ENCODE peak calls at places on chromosomes 13 and 19, in nine cellular contexts. One of them, this sample, is unnamed.

GRCh38 chr19:50565984-50566903 is 2.0 kb downstream of the LRRC4B start:
- DNase-seq in K562: no peak
- DNase-seq in Peyer's patch: no peak
- DNase-seq in tibial artery: no peak
- DNase-seq in ascending aorta: no peak
- DNase-seq in CD8-positive, alpha-beta memory T cell: no peak
- DNase-seq in foreskin keratinocyte: no peak
- DNase-seq in BE2C: no peak
- DNase-seq in heart right ventricle: no peak
- DNase-seq in this sample: no peak

GRCh38 chr13:96710166-96710866 is 284.0 kb downstream of the OXGR1 start:
- DNase-seq in K562: no peak
- DNase-seq in Peyer's patch: no peak
- DNase-seq in tibial artery: no peak
- DNase-seq in ascending aorta: no peak
- DNase-seq in CD8-positive, alpha-beta memory T cell: no peak
- DNase-seq in foreskin keratinocyte: no peak
- DNase-seq in BE2C: peak; percentile 42
- DNase-seq in heart right ventricle: no peak
- DNase-seq in this sample: no peak

GRCh38 chr19:4969772-4970531 is 1.0 kb downstream of the KDM4B start:
- DNase-seq in K562: no peak
- DNase-seq in Peyer's patch: no peak
- DNase-seq in tibial artery: no peak
- DNase-seq in ascending aorta: no peak
- DNase-seq in CD8-positive, alpha-beta memory T cell: no peak
- DNase-seq in foreskin keratinocyte: no peak
- DNase-seq in BE2C: no peak
- DNase-seq in heart right ventricle: no peak
- DNase-seq in this sample: no peak

GRCh38 chr13:91347996-91348905 is 764 bp downstream of the MIR17HG start:
- DNase-seq in K562: peak; percentile 99
- DNase-seq in Peyer's patch: peak; percentile 72
- DNase-seq in tibial artery: peak; percentile 68
- DNase-seq in ascending aorta: no peak
- DNase-seq in CD8-positive, alpha-beta memory T cell: peak; percentile 59
- DNase-seq in foreskin keratinocyte: no peak
- DNase-seq in BE2C: peak; percentile 55
- DNase-seq in heart right ventricle: peak; percentile 50
- DNase-seq in this sample: no peak

GRCh38 chr19:1067341-1068103 is 555 bp downstream of the ARHGAP45 start:
- DNase-seq in K562: peak; percentile 48
- DNase-seq in Peyer's patch: no peak
- DNase-seq in tibial artery: no peak
- DNase-seq in ascending aorta: no peak
- DNase-seq in CD8-positive, alpha-beta memory T cell: peak; percentile 74
- DNase-seq in foreskin keratinocyte: no peak
- DNase-seq in BE2C: no peak
- DNase-seq in heart right ventricle: no peak
- DNase-seq in this sample: no peak

GRCh38 chr13:72062566-72062965 is 195.6 kb upstream of the DACH1 start:
- DNase-seq in K562: no peak
- DNase-seq in Peyer's patch: no peak
- DNase-seq in tibial artery: no peak
- DNase-seq in ascending aorta: no peak
- DNase-seq in CD8-positive, alpha-beta memory T cell: no peak
- DNase-seq in foreskin keratinocyte: no peak
- DNase-seq in BE2C: no peak
- DNase-seq in heart right ventricle: peak; percentile 9
- DNase-seq in this sample: no peak

GRCh38 chr13:111977184-111977516 is 89.8 kb upstream of the SOX1 start:
- DNase-seq in K562: no peak
- DNase-seq in Peyer's patch: no peak
- DNase-seq in tibial artery: no peak
- DNase-seq in ascending aorta: no peak
- DNase-seq in CD8-positive, alpha-beta memory T cell: no peak
- DNase-seq in foreskin keratinocyte: no peak
- DNase-seq in BE2C: peak; percentile 58
- DNase-seq in heart right ventricle: no peak
- DNase-seq in this sample: no peak

GRCh38 chr13:113863511-113864302 is at the start of gene GAS6:
- DNase-seq in K562: peak; percentile 65
- DNase-seq in Peyer's patch: peak; percentile 87
- DNase-seq in tibial artery: peak; percentile 86
- DNase-seq in ascending aorta: no peak
- DNase-seq in CD8-positive, alpha-beta memory T cell: no peak
- DNase-seq in foreskin keratinocyte: no peak
- DNase-seq in BE2C: peak; percentile 49
- DNase-seq in heart right ventricle: peak; percentile 83
- DNase-seq in this sample: no peak

GRCh38 chr19:35868172-35868822 is at the start of gene APLP1:
- DNase-seq in K562: peak; percentile 91
- DNase-seq in Peyer's patch: peak; percentile 77
- DNase-seq in tibial artery: peak; percentile 83
- DNase-seq in ascending aorta: no peak
- DNase-seq in CD8-positive, alpha-beta memory T cell: peak; percentile 56
- DNase-seq in foreskin keratinocyte: no peak
- DNase-seq in BE2C: peak; percentile 90
- DNase-seq in heart right ventricle: peak; percentile 81
- DNase-seq in this sample: no peak

GRCh38 chr13:45336025-45336800 is 4.8 kb downstream of the TPT1 start:
- DNase-seq in K562: no peak
- DNase-seq in Peyer's patch: no peak
- DNase-seq in tibial artery: no peak
- DNase-seq in ascending aorta: no peak
- DNase-seq in CD8-positive, alpha-beta memory T cell: no peak
- DNase-seq in foreskin keratinocyte: no peak
- DNase-seq in BE2C: no peak
- DNase-seq in heart right ventricle: no peak
- DNase-seq in this sample: no peak

GRCh38 chr13:45339399-45339798 is 1.6 kb downstream of the TPT1 start:
- DNase-seq in K562: no peak
- DNase-seq in Peyer's patch: no peak
- DNase-seq in tibial artery: no peak
- DNase-seq in ascending aorta: no peak
- DNase-seq in CD8-positive, alpha-beta memory T cell: no peak
- DNase-seq in foreskin keratinocyte: no peak
- DNase-seq in BE2C: no peak
- DNase-seq in heart right ventricle: no peak
- DNase-seq in this sample: no peak

GRCh38 chr13:45337395-45337794 is 3.6 kb downstream of the TPT1 start:
- DNase-seq in K562: no peak
- DNase-seq in Peyer's patch: no peak
- DNase-seq in tibial artery: no peak
- DNase-seq in ascending aorta: no peak
- DNase-seq in CD8-positive, alpha-beta memory T cell: no peak
- DNase-seq in foreskin keratinocyte: no peak
- DNase-seq in BE2C: no peak
- DNase-seq in heart right ventricle: no peak
- DNase-seq in this sample: no peak

GRCh38 chr13:45339867-45340266 is 1.1 kb downstream of the TPT1 start:
- DNase-seq in K562: no peak
- DNase-seq in Peyer's patch: no peak
- DNase-seq in tibial artery: no peak
- DNase-seq in ascending aorta: no peak
- DNase-seq in CD8-positive, alpha-beta memory T cell: no peak
- DNase-seq in foreskin keratinocyte: no peak
- DNase-seq in BE2C: no peak
- DNase-seq in heart right ventricle: no peak
- DNase-seq in this sample: no peak

DNA sequence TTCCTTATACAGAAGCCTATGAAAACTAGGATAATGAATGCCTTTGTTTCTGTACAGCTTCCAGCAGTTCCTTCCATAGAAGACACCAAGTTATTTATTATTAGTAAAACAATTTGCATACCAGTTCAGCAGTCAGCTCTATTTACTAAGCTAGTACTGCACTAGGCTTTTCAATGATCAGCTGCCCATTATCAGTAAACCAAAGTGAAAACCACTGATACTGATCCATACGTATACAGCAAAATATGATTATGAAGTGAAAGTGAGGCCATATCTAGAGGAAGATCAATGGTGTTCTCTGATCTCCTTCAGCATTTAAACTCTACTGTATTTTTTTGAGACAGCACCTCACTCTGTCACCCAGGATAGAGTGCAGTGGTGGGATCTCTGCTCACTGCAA is 3.2 kb downstream of the TPT1 start:
- DNase-seq in K562: no peak
- DNase-seq in Peyer's patch: no peak
- DNase-seq in tibial artery: no peak
- DNase-seq in ascending aorta: no peak
- DNase-seq in CD8-positive, alpha-beta memory T cell: no peak
- DNase-seq in foreskin keratinocyte: no peak
- DNase-seq in BE2C: no peak
- DNase-seq in heart right ventricle: no peak
- DNase-seq in this sample: no peak
- H3K4me1 ChIP-seq in K562: peaks cover 12% of the 10 kb centered on the region
- H3K4me1 ChIP-seq in Peyer's patch: peaks cover 56% of the 10 kb centered on the region
- H3K4me1 ChIP-seq in tibial artery: peaks cover 81% of the 10 kb centered on the region
- H3K4me1 ChIP-seq in ascending aorta: peaks cover 9% of the 10 kb centered on the region
- H3K4me1 ChIP-seq in CD8-positive, alpha-beta memory T cell: peaks cover 79% of the 10 kb centered on the region
- H3K4me1 ChIP-seq in foreskin keratinocyte: peaks cover 57% of the 10 kb centered on the region
- H3K4me1 ChIP-seq in BE2C: peaks cover 3% of the 10 kb centered on the region
- H3K4me1 ChIP-seq in heart right ventricle: peaks cover 59% of the 10 kb centered on the region
- H3K4me1 ChIP-seq in this sample: peaks cover 73% of the 10 kb centered on the region

GRCh38 chr13:99357149-99357596 is 50.0 kb upstream of the GPR183 start:
- DNase-seq in K562: peak; percentile 32
- DNase-seq in Peyer's patch: no peak
- DNase-seq in tibial artery: no peak
- DNase-seq in ascending aorta: no peak
- DNase-seq in CD8-positive, alpha-beta memory T cell: no peak
- DNase-seq in foreskin keratinocyte: no peak
- DNase-seq in BE2C: no peak
- DNase-seq in heart right ventricle: no peak
- DNase-seq in this sample: no peak

GRCh38 chr13:99357920-99358319 is 50.7 kb upstream of the GPR183 start:
- DNase-seq in K562: no peak
- DNase-seq in Peyer's patch: no peak
- DNase-seq in tibial artery: no peak
- DNase-seq in ascending aorta: no peak
- DNase-seq in CD8-positive, alpha-beta memory T cell: no peak
- DNase-seq in foreskin keratinocyte: no peak
- DNase-seq in BE2C: no peak
- DNase-seq in heart right ventricle: no peak
- DNase-seq in this sample: no peak

GRCh38 chr13:99360696-99361095 is 53.5 kb upstream of the GPR183 start:
- DNase-seq in K562: no peak
- DNase-seq in Peyer's patch: no peak
- DNase-seq in tibial artery: no peak
- DNase-seq in ascending aorta: no peak
- DNase-seq in CD8-positive, alpha-beta memory T cell: no peak
- DNase-seq in foreskin keratinocyte: no peak
- DNase-seq in BE2C: no peak
- DNase-seq in heart right ventricle: no peak
- DNase-seq in this sample: no peak

GRCh38 chr13:99361197-99361596 is 54.0 kb upstream of the GPR183 start:
- DNase-seq in K562: no peak
- DNase-seq in Peyer's patch: no peak
- DNase-seq in tibial artery: no peak
- DNase-seq in ascending aorta: no peak
- DNase-seq in CD8-positive, alpha-beta memory T cell: no peak
- DNase-seq in foreskin keratinocyte: no peak
- DNase-seq in BE2C: no peak
- DNase-seq in heart right ventricle: no peak
- DNase-seq in this sample: no peak

DNA sequence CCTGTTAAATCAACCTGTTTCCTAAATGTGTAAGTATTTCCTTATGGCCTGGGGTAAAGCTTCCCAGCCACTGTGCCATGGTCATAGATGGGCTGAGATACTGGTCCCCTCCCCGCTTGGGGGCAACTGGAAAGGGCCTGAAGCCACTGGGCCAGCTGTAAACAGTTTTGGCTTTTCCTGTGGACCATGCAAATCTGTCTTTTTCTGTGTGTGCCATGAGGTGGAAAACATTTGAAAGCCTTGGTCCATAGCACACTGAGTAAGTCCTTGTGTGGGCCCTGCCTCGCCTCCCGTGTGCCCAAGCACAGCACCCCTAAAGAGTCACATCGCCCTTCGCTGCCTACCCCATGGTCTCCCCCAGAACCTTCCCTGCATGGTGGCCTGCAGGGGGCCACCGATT is 52.3 kb upstream of the GPR183 start:
- DNase-seq in K562: no peak
- DNase-seq in Peyer's patch: no peak
- DNase-seq in tibial artery: no peak
- DNase-seq in ascending aorta: no peak
- DNase-seq in CD8-positive, alpha-beta memory T cell: no peak
- DNase-seq in foreskin keratinocyte: no peak
- DNase-seq in BE2C: no peak
- DNase-seq in heart right ventricle: no peak
- DNase-seq in this sample: no peak
- H3K4me1 ChIP-seq in K562: peaks cover 25% of the 10 kb centered on the region
- H3K4me1 ChIP-seq in Peyer's patch: peaks cover 25% of the 10 kb centered on the region
- H3K4me1 ChIP-seq in tibial artery: no peaks in the 10 kb centered on the region
- H3K4me1 ChIP-seq in ascending aorta: no peaks in the 10 kb centered on the region
- H3K4me1 ChIP-seq in CD8-positive, alpha-beta memory T cell: peaks cover 96% of the 10 kb centered on the region
- H3K4me1 ChIP-seq in foreskin keratinocyte: no peaks in the 10 kb centered on the region
- H3K4me1 ChIP-seq in BE2C: no peaks in the 10 kb centered on the region
- H3K4me1 ChIP-seq in heart right ventricle: no peaks in the 10 kb centered on the region
- H3K4me1 ChIP-seq in this sample: peaks cover 18% of the 10 kb centered on the region

DNA sequence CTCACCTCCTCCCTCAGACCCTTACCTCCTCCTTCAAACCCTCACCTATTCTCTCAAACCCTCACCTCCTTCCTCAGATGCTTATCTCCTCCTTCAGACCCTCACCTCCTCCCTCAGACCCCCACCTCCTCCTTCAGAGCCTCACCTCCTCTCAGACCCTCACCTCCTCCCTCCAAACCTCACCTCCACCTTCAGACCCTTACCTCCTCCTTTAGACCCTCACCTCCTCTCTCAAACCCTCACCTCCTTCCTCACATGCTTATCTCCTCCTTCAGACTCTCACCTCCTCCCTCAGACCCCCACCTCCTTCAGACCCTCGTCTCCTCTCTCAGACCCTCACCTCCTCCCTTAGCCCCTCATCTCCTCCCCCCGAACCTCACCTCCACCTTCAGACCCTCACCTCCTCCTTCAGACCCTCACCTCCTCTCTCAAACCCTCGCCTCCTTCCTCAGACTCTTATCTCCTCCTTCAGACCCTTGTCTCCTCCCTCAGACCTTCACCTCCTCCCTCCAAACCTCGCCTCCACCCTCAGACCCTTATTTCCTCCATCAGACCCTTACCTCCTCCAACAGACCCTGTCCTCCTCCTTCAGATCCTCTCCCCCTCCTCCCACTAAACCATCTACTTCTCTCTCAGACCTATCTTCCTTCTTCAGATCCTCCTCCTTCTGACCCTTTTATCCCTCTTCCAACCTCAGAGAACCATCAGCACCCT is 2.5 kb upstream of the BCL3 start:
- DNase-seq in K562: no peak
- DNase-seq in Peyer's patch: no peak
- DNase-seq in tibial artery: no peak
- DNase-seq in ascending aorta: no peak
- DNase-seq in CD8-positive, alpha-beta memory T cell: no peak
- DNase-seq in foreskin keratinocyte: no peak
- DNase-seq in BE2C: no peak
- DNase-seq in heart right ventricle: no peak
- DNase-seq in this sample: no peak
- H3K4me1 ChIP-seq in K562: peaks cover 22% of the 10 kb centered on the region
- H3K4me1 ChIP-seq in Peyer's patch: peaks cover 71% of the 10 kb centered on the region
- H3K4me1 ChIP-seq in tibial artery: peaks cover 76% of the 10 kb centered on the region
- H3K4me1 ChIP-seq in ascending aorta: peaks cover 29% of the 10 kb centered on the region
- H3K4me1 ChIP-seq in CD8-positive, alpha-beta memory T cell: peaks cover 24% of the 10 kb centered on the region
- H3K4me1 ChIP-seq in foreskin keratinocyte: peaks cover 21% of the 10 kb centered on the region
- H3K4me1 ChIP-seq in BE2C: peaks cover 15% of the 10 kb centered on the region
- H3K4me1 ChIP-seq in heart right ventricle: peaks cover 46% of the 10 kb centered on the region
- H3K4me1 ChIP-seq in this sample: peaks cover 94% of the 10 kb centered on the region

GRCh38 chr13:110343241-110343865 is 36.3 kb downstream of the COL4A2 start:
- DNase-seq in K562: no peak
- DNase-seq in Peyer's patch: no peak
- DNase-seq in tibial artery: peak; percentile 72
- DNase-seq in ascending aorta: no peak
- DNase-seq in CD8-positive, alpha-beta memory T cell: no peak
- DNase-seq in foreskin keratinocyte: peak; percentile 90
- DNase-seq in BE2C: no peak
- DNase-seq in heart right ventricle: no peak
- DNase-seq in this sample: no peak
- H3K4me1 ChIP-seq in K562: no peaks in the 10 kb centered on the region
- H3K4me1 ChIP-seq in Peyer's patch: peaks cover 33% of the 10 kb centered on the region
- H3K4me1 ChIP-seq in tibial artery: peaks cover 98% of the 10 kb centered on the region
- H3K4me1 ChIP-seq in ascending aorta: peaks cover 37% of the 10 kb centered on the region
- H3K4me1 ChIP-seq in CD8-positive, alpha-beta memory T cell: peaks cover 21% of the 10 kb centered on the region
- H3K4me1 ChIP-seq in foreskin keratinocyte: peaks cover 21% of the 10 kb centered on the region
- H3K4me1 ChIP-seq in BE2C: no peaks in the 10 kb centered on the region
- H3K4me1 ChIP-seq in heart right ventricle: peaks cover 66% of the 10 kb centered on the region
- H3K4me1 ChIP-seq in this sample: peaks cover 92% of the 10 kb centered on the region

This sample was measured in esophagus muscularis mucosa.